ENCODE peak calls at places on chromosomes 2 and 18, in six cellular contexts. G, K, J, Z, U and V are unnamed samples.

GRCh38 chr2:104758199-104758620 is 95.7 kb upstream of the POU3F3 start:
- DNase-seq in G (no peak), K (no peak), J (no peak), Z (no peak), U (no peak), V (no peak)

GRCh38 chr2:105241443-105241842 is at the start of gene GPR45:
- DNase-seq in G (no peak), K (no peak), J (no peak), Z (no peak), U (no peak), V (no peak)

GRCh38 chr2:7272180-7272579 is 355.0 kb downstream of the RNF144A start:
- DNase-seq in G (peak), K (no peak), J (no peak), Z (no peak), U (no peak), V (no peak)

GRCh38 chr2:24984912-24985311 is 13.2 kb upstream of the DNAJC27 start:
- DNase-seq in G (no peak), K (peak), J (peak), Z (no peak), U (peak), V (no peak)

GRCh38 chr18:36496022-36496421 is 198.5 kb downstream of the FHOD3 start:
- DNase-seq in G (no peak), K (no peak), J (no peak), Z (no peak), U (no peak), V (no peak)

GRCh38 chr2:30366199-30366691 is 80.8 kb upstream of the LCLAT1 start:
- DNase-seq in G (no peak), K (no peak), J (no peak), Z (no peak), U (no peak), V (no peak)

GRCh38 chr2:223797811-223798721 is 39.3 kb downstream of the AP1S3 start:
- DNase-seq in G (peak), K (no peak), J (no peak), Z (no peak), U (peak), V (no peak)

GRCh38 chr18:70172225-70172624 is 33.3 kb downstream of the RTTN start:
- DNase-seq in G (peak), K (no peak), J (no peak), Z (no peak), U (peak), V (no peak)

GRCh38 chr2:178106053-178106452 is 6.2 kb upstream of the RBM45 start:
- DNase-seq in G (no peak), K (no peak), J (no peak), Z (no peak), U (no peak), V (no peak)

GRCh38 chr2:212940816-212941215 is 210.6 kb downstream of the IKZF2 start:
- DNase-seq in G (peak), K (no peak), J (no peak), Z (no peak), U (peak), V (no peak)

GRCh38 chr2:191031256-191031655 is 17.3 kb upstream of the STAT1 start:
- DNase-seq in G (no peak), K (no peak), J (no peak), Z (no peak), U (no peak), V (no peak)

GRCh38 chr18:35497006-35497333 is 790 bp downstream of the INO80C start:
- DNase-seq in G (peak), K (peak), J (no peak), Z (no peak), U (peak), V (no peak)

GRCh38 chr2:145753966-145754365 is 1234.0 kb upstream of the ZEB2 start:
- DNase-seq in G (no peak), K (no peak), J (no peak), Z (no peak), U (no peak), V (no peak)

GRCh38 chr2:85536479-85536878 is 2.5 kb upstream of the MAT2A start:
- DNase-seq in G (peak), K (no peak), J (no peak), Z (no peak), U (peak), V (no peak)

GRCh38 chr2:161814008-161814660 is 189.9 kb downstream of the SLC4A10 start:
- DNase-seq in G (no peak), K (no peak), J (no peak), Z (no peak), U (no peak), V (no peak)
- H3K4me3 ChIP-seq in G (no peak), K (no peak), J (no peak), Z (no peak), U (no peak), V (no peak)

GRCh38 chr2:189782221-189782671 is 1.9 kb downstream of the ORMDL1 start:
- DNase-seq in G (peak), K (no peak), J (no peak), Z (no peak), U (peak), V (no peak)
- H3K4me3 ChIP-seq in G (peak), K (no peak), J (peak), Z (no peak), U (peak), V (no peak)

GRCh38 chr2:238855891-238856580 is 8.2 kb downstream of the TWIST2 start:
- DNase-seq in G (no peak), K (no peak), J (no peak), Z (no peak), U (no peak), V (no peak)
- H3K4me3 ChIP-seq in G (no peak), K (no peak), J (no peak), Z (no peak), U (no peak), V (no peak)

GRCh38 chr2:46314065-46314835 is 17.0 kb downstream of the EPAS1 start:
- DNase-seq in G (no peak), K (no peak), J (no peak), Z (no peak), U (no peak), V (no peak)
- H3K4me3 ChIP-seq in G (no peak), K (no peak), J (no peak), Z (no peak), U (no peak), V (no peak)